ENCODE peak calls at places on chromosome 21, in eight cellular contexts. A, P, F, U, Z, O, K and B are unnamed samples.

GRCh38 chr21:45979141-45979631 is 2.4 kb upstream of the COL6A1 start:
- DNase-seq in A (no peak), P (no peak), F (no peak), U (peak), Z (peak), O (no peak), K (no peak), B (no peak)

GRCh38 chr21:41580758-41581554 is 73.0 kb upstream of the TMPRSS2 start:
- DNase-seq in A (no peak), P (no peak), F (no peak), U (no peak), Z (no peak), O (no peak), K (no peak), B (no peak)

GRCh38 chr21:45982256-45982757 is 737 bp downstream of the COL6A1 start:
- DNase-seq in A (no peak), P (no peak), F (no peak), U (peak), Z (peak), O (peak), K (no peak), B (no peak)

GRCh38 chr21:28805885-28806284 is 186.8 kb downstream of the LTN1 start:
- DNase-seq in A (no peak), P (peak), F (no peak), U (no peak), Z (peak), O (peak), K (no peak), B (no peak)

GRCh38 chr21:43909736-43910455 is 44.9 kb downstream of the AGPAT3 start:
- DNase-seq in A (no peak), P (no peak), F (no peak), U (no peak), Z (no peak), O (no peak), K (no peak), B (no peak)

GRCh38 chr21:25331286-25331685 is 276.0 kb downstream of the MRPL39 start:
- DNase-seq in A (no peak), P (peak), F (no peak), U (no peak), Z (no peak), O (no peak), K (no peak), B (no peak)

GRCh38 chr21:15966216-15966615 is 236.4 kb downstream of the USP25 start:
- DNase-seq in A (no peak), P (no peak), F (no peak), U (no peak), Z (no peak), O (no peak), K (no peak), B (no peak)

GRCh38 chr21:42187976-42188653 is 30.8 kb upstream of the ABCG1 start:
- DNase-seq in A (peak), P (peak), F (no peak), U (peak), Z (peak), O (no peak), K (peak), B (no peak)

GRCh38 chr21:28822064-28822402 is 170.6 kb downstream of the LTN1 start:
- DNase-seq in A (no peak), P (no peak), F (no peak), U (no peak), Z (no peak), O (peak), K (no peak), B (no peak)

GRCh38 chr21:42621166-42621827 is 32.1 kb upstream of the PDE9A start:
- DNase-seq in A (no peak), P (no peak), F (no peak), U (no peak), Z (no peak), O (no peak), K (no peak), B (no peak)